ENCODE peak calls at places on chromosomes 4 and X, in four cellular contexts. J is HCT116, C is K562, G is HepG2. T is an unnamed sample.

GRCh38 chr4:109592367-109592766 is 32.3 kb downstream of the MCUB start:
- DNase-seq in J (no peak), G (no peak), C (no peak), T (no peak)

GRCh38 chr4:147479376-147479775 is 1.5 kb upstream of the EDNRA start:
- DNase-seq in J (no peak), G (no peak), C (no peak), T (no peak)

GRCh38 chr4:153521995-153522799 is 56.0 kb downstream of the TMEM131L start:
- DNase-seq in J (no peak), G (no peak), C (no peak), T (no peak)

GRCh38 chrX:57573754-57574153 is 18.1 kb upstream of the ZXDB start:
- DNase-seq in J (no peak), G (no peak), C (no peak), T (no peak)

GRCh38 chr4:945274-946102 is 13.2 kb downstream of the TMEM175 start:
- DNase-seq in C (no peak), J (no peak), G (peak; percentile 39), T (no peak)

GRCh38 chrX:28966335-28966734 is 379.1 kb downstream of the IL1RAPL1 start:
- DNase-seq in G (no peak), C (no peak), J (no peak), T (no peak)

GRCh38 chrX:101219840-101220191 is 230 bp downstream of the DRP2 start:
- DNase-seq in C (no peak), J (no peak), G (no peak), T (no peak)

GRCh38 chr4:57154191-57154590 is 44.0 kb upstream of the IGFBP7 start:
- DNase-seq in G (no peak), J (no peak), C (no peak), T (no peak)

GRCh38 chr4:159178147-159178541 is 75.3 kb downstream of the RAPGEF2 start:
- DNase-seq in C (no peak), G (peak; percentile 35), J (no peak), T (no peak)

GRCh38 chrX:56564182-56564885 is 907 bp downstream of the UBQLN2 start:
- DNase-seq in J (no peak), G (peak; percentile 2), C (peak; percentile 16), T (no peak)

GRCh38 chrX:135489542-135489941 is 30.9 kb upstream of the INTS6L start:
- DNase-seq in J (no peak), G (no peak), C (no peak), T (no peak)

GRCh38 chr4:88792821-88793220 is 95.2 kb upstream of the NAP1L5 start:
- DNase-seq in C (no peak), J (no peak), G (no peak), T (no peak)

GRCh38 chr4:7451434-7451789 is 16.7 kb upstream of the PSAPL1 start:
- DNase-seq in J (no peak), C (no peak), G (no peak), T (no peak)

GRCh38 chr4:106201373-106201772 is 114.6 kb downstream of the TBCK start:
- DNase-seq in G (peak; percentile 7), J (no peak), C (no peak), T (no peak)

GRCh38 chrX:110759785-110760184 is 35.8 kb downstream of the CHRDL1 start:
- DNase-seq in C (no peak), G (no peak), J (no peak), T (no peak)

GRCh38 chr4:81052119-81053068 is 21.9 kb downstream of the BMP3 start:
- DNase-seq in C (peak; percentile 38), J (peak; percentile 59), G (peak; percentile 51), T (no peak)

GRCh38 chr4:159296061-159296460 is 193.2 kb downstream of the RAPGEF2 start:
- DNase-seq in C (no peak), J (no peak), G (peak; percentile 22), T (no peak)

GRCh38 chrX:12115377-12115776 is 22.9 kb upstream of the FRMPD4 start:
- DNase-seq in C (peak; percentile 11), G (no peak), J (no peak), T (no peak)
- TF ChIP-seq TCF7L2 in C (no peak), G (no peak), J (no peak), T (no peak)

GRCh38 chr4:94504545-94504944 is 52.8 kb downstream of the PDLIM5 start:
- DNase-seq in J (no peak), C (no peak), G (no peak), T (no peak)
- TF ChIP-seq CTCF in J (no peak), C (no peak), G (no peak), T (no peak)

GRCh38 chrX:19174401-19175025 is 52.2 kb upstream of the ADGRG2 start:
- DNase-seq in C (no peak), G (no peak), J (no peak), T (no peak)
- H3K4me1 ChIP-seq in C (no peaks in the 10 kb centered on the region), G (no peaks in the 10 kb centered on the region), J (no peaks in the 10 kb centered on the region), T (no peaks in the 10 kb centered on the region)

GRCh38 chr4:133379681-133380438 is 230.8 kb downstream of the PCDH10 start:
- DNase-seq in J (no peak), C (no peak), G (no peak), T (no peak)

GRCh38 chr4:133390198-133390855 is 241.2 kb downstream of the PCDH10 start:
- DNase-seq in G (no peak), C (no peak), J (no peak), T (no peak)

GRCh38 chr4:133389029-133389428 is 239.9 kb downstream of the PCDH10 start:
- DNase-seq in J (no peak), G (no peak), C (no peak), T (no peak)

DNA sequence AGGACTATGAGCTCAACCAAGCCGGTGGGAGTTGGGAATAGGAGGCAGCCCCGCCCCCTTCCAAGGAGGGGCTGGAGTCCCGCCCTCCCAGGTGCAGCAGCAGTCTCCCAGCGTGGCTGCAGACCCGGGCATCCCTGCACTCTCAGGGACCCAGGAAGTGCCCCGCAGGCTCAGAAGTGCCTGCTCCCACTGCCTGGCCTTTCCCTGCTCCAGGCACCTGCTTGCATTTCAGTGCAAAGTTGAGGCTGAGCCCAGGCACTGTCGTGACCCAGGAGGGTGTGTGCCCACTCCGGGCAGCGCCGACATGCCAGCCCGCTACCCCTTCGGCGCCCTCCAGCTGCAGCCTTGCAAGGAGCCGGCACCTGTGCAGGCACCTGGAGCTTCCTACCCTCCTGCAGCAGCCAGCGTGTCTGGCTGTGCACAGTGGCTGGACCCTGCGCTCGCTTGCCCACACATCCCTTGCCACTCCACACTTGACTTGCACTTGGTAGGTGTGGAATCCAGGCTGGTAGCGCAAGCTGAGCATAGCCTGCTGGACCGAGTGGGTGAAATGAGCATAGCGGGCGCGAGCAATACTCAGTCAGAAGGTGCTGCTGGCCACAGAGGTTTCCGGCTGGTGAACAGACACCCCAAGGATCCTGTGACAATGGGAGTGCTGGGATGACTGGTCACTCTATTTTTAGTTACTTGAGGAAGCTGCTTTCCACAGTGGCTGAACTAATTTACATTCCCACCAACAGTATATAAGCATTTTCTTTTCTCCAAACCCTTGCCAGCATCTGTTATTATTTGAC is 236.3 kb downstream of the PCDH10 start:
- DNase-seq in C (no peak), G (no peak), J (no peak), T (no peak)
- TF ChIP-seq TCF7L2 in C (no peak), G (no peak), J (no peak), T (no peak)

GRCh38 chr4:78667337-78667736 is 108.8 kb upstream of the BMP2K start:
- DNase-seq in J (no peak), G (no peak), C (no peak), T (no peak)
- TF ChIP-seq CTCF in J (no peak), G (no peak), C (no peak), T (no peak)

GRCh38 chr4:139457318-139457717 is 3.4 kb downstream of the RAB33B start:
- DNase-seq in J (no peak), C (no peak), G (no peak), T (no peak)
- H3K4me1 ChIP-seq in J (peaks cover 28% of the 10 kb centered on the region), C (peaks cover 19% of the 10 kb centered on the region), G (peaks cover 43% of the 10 kb centered on the region), T (peaks cover 14% of the 10 kb centered on the region)

GRCh38 chr4:138241281-138242075 is 671 bp downstream of the SLC7A11 start:
- DNase-seq in J (no peak), C (peak; percentile 19), G (no peak), T (no peak)

GRCh38 chr4:138242830-138243149 is 641 bp upstream of the SLC7A11 start:
- DNase-seq in J (no peak), C (no peak), G (no peak), T (no peak)

GRCh38 chr4:138243369-138243768 is 1.2 kb upstream of the SLC7A11 start:
- DNase-seq in G (no peak), C (no peak), J (peak; percentile 23), T (no peak)

GRCh38 chr4:138239496-138239895 is 2.7 kb downstream of the SLC7A11 start:
- DNase-seq in C (no peak), J (no peak), G (no peak), T (no peak)

DNA sequence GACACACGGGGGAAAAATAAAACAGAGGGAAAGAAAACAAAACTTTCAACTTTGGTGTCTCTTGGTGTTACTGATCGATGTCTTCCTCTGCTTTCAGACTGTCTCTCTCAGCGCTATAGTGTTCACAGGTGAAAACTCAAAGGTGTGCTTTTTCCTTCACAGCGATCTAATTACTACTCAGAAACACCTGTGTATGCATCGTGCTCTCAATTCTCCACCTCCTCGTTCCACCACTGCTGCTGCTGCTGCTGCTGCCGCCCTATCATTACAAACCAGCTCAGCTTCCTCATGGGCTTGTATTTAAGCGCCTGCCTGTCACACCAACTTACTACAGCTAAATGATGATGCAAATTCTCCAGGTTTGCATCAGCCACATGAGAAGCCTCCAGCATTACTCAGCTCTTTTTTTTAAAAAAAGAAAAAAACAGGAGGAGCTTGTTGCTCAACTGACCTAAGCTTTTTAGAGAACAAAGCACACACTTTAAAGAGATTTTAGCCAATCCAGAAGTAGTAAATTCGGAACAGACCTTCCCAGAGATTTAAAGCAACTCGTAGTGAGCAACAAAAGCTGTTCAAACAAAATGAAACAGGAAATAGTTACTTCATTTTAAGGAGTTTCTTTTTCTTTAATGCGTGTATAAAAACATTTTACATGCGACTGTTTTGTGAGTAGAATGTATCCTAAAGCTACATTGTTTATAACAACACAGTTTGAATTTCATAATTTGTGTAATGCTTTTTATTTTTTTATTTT is at the start of gene SLC7A11:
- DNase-seq in J (peak; percentile 96), G (peak; percentile 97), C (peak; percentile 71), T (peak; percentile 85)
- TF ChIP-seq TCF7L2 in J (no peak), G (no peak), C (no peak), T (no peak)

DNA sequence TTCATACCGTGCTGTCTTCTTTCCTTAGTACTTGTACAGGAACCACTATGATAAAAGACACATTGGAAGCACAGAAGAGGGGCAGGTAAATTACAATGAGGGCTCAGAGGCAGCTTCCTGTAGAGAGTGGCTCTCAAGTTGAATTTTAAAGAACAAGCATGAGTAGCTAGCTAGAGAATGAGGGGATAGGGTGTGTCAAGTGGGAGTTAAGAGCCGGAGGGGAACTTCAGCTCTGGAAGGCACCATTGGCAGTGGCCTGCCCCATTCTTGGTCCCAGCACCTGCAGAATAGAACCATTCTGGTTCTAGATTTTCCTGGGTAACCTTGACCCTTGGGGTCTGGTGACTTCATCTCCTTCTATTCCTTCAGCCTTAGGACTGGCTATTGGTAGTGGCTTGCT is 34.0 kb upstream of the JADE1 start:
- DNase-seq in J (no peak), G (no peak), C (no peak), T (no peak)
- TF ChIP-seq CTCF in J (no peak), G (no peak), C (no peak), T (no peak)

GRCh38 chr4:164935363-164935762 is 42.1 kb downstream of the TRIM61 start:
- DNase-seq in G (peak; percentile 25), J (peak; percentile 27), C (no peak), T (no peak)
- H3K4me1 ChIP-seq in G (no peaks in the 10 kb centered on the region), J (no peaks in the 10 kb centered on the region), C (no peaks in the 10 kb centered on the region), T (no peaks in the 10 kb centered on the region)

T was measured in Panc1.